ENCODE peak calls at places on chromosomes 5 and 9, in seven cellular contexts. F, U, A, B, X, K and T are unnamed samples. For H3K9me3, the result is how much of the 10 kb centered on the place peaks cover.

GRCh38 chr5:173910215-173910614 is 22.1 kb downstream of the CPEB4 start:
- DNase-seq in F (no peak), U (no peak), A (no peak), B (no peak), X (no peak), K (no peak), T (no peak)

GRCh38 chr5:3428355-3428754 is 167.3 kb upstream of the IRX1 start:
- DNase-seq in F (no peak), U (no peak), A (no peak), B (no peak), X (no peak), K (no peak), T (no peak)

GRCh38 chr5:59036274-59036961 is 453.5 kb downstream of the RAB3C start:
- DNase-seq in F (no peak), U (peak), A (no peak), B (no peak), X (peak), K (peak), T (peak)

GRCh38 chr5:127029513-127030258 is 672 bp downstream of the MARCHF3 start:
- DNase-seq in F (peak), U (peak), A (peak), B (peak), X (peak), K (peak), T (peak)

GRCh38 chr5:150609843-150610584 is 30.4 kb upstream of the SYNPO start:
- DNase-seq in F (peak), U (peak), A (no peak), B (peak), X (no peak), K (no peak), T (peak)

GRCh38 chr9:72599874-72600534 is 78.6 kb downstream of the TMC1 start:
- DNase-seq in F (no peak), U (no peak), A (no peak), B (no peak), X (no peak), K (no peak), T (no peak)

GRCh38 chr9:77710965-77711657 is 63.0 kb upstream of the GNA14 start:
- DNase-seq in F (no peak), U (no peak), A (no peak), B (no peak), X (no peak), K (no peak), T (no peak)

GRCh38 chr5:151320481-151320880 is 16.9 kb upstream of the SLC36A3 start:
- DNase-seq in F (no peak), U (no peak), A (no peak), B (no peak), X (no peak), K (no peak), T (no peak)

GRCh38 chr5:59765446-59765845 is 128.1 kb downstream of the PDE4D start:
- DNase-seq in F (no peak), U (no peak), A (no peak), B (no peak), X (no peak), K (no peak), T (no peak)

GRCh38 chr5:80516826-80517225 is 28.9 kb downstream of the FAM151B start:
- DNase-seq in F (no peak), U (no peak), A (no peak), B (no peak), X (peak), K (no peak), T (peak)

GRCh38 chr5:12162863-12163262 is 258.6 kb upstream of the CTNND2 start:
- DNase-seq in F (no peak), U (no peak), A (no peak), B (no peak), X (no peak), K (no peak), T (no peak)

GRCh38 chr5:125835293-125836172 is 587.7 kb upstream of the GRAMD2B start:
- DNase-seq in F (peak), U (no peak), A (peak), B (no peak), X (peak), K (no peak), T (peak)

GRCh38 chr5:142915840-142916424 is 145.8 kb downstream of the ARHGAP26 start:
- DNase-seq in F (no peak), U (no peak), A (no peak), B (no peak), X (peak), K (no peak), T (peak)

GRCh38 chr9:32581512-32582143 is 8.7 kb upstream of the NDUFB6 start:
- DNase-seq in F (no peak), U (no peak), A (peak), B (no peak), X (peak), K (peak), T (no peak)

GRCh38 chr9:133762488-133763271 is 24.5 kb upstream of the SARDH start:
- DNase-seq in F (no peak), U (peak), A (no peak), B (peak), X (no peak), K (no peak), T (no peak)

GRCh38 chr5:60184599-60184998 is 291.1 kb upstream of the PDE4D start:
- DNase-seq in F (no peak), U (no peak), A (no peak), B (no peak), X (no peak), K (no peak), T (no peak)

GRCh38 chr9:86948153-86948929 is 1.0 kb upstream of the GAS1 start:
- DNase-seq in F (peak), U (peak), A (peak), B (peak), X (peak), K (peak), T (peak)

GRCh38 chr5:176535101-176535654 is 2.0 kb downstream of the RNF44 start:
- DNase-seq in F (no peak), U (no peak), A (no peak), B (peak), X (peak), K (peak), T (peak)

GRCh38 chr5:151270599-151270998 is 17.6 kb downstream of the GM2A start:
- DNase-seq in F (no peak), U (no peak), A (no peak), B (no peak), X (no peak), K (no peak), T (no peak)

GRCh38 chr9:98922721-98923435 is 20.8 kb upstream of the COL15A1 start:
- DNase-seq in F (no peak), U (no peak), A (no peak), B (no peak), X (no peak), K (no peak), T (no peak)

GRCh38 chr9:79700607-79701330 is 129.0 kb downstream of the TLE4 start:
- DNase-seq in F (no peak), U (no peak), A (no peak), B (no peak), X (no peak), K (no peak), T (no peak)

GRCh38 chr9:100020121-100020780 is 78.5 kb downstream of the ERP44 start:
- DNase-seq in F (no peak), U (no peak), A (no peak), B (no peak), X (no peak), K (no peak), T (no peak)

GRCh38 chr9:138082918-138083636 is 205.5 kb downstream of the CACNA1B start:
- DNase-seq in F (no peak), U (peak), A (no peak), B (peak), X (no peak), K (no peak), T (no peak)
- H3K9me3 ChIP-seq in F (under half), U (under half), A (under half), B (under half), X (under half), K (under half), T (under half)

GRCh38 chr5:2335727-2336515 is 415.6 kb downstream of the IRX2 start:
- DNase-seq in F (no peak), U (no peak), A (no peak), B (no peak), X (no peak), K (no peak), T (no peak)
- H3K9me3 ChIP-seq in F (under half), U (under half), A (under half), B (under half), X (under half), K (under half), T (under half)

GRCh38 chr5:77630246-77631165 is 8.0 kb downstream of the OTP start:
- DNase-seq in F (peak), U (no peak), A (no peak), B (peak), X (peak), K (peak), T (peak)
- H3K9me3 ChIP-seq in F (under half), U (under half), A (under half), B (under half), X (under half), K (under half), T (under half)

DNA sequence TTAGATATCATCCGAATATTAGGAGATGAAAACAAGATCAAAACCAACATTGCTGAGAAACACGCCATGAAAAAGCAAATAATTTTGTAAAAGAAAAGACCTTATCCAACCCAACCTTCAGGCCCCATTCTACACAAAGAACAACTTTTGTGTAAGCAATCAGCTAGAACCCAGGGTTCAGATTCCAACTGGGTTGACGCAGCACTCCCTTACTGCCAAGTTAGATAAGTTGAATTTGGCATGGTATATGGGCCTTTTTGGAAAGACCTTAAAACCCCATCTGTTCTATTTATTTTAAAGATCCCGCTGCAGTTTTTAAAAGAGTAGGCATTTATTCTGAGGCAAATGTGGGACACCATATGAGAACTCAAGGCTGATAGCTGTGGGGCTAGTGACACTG is 2033.8 kb upstream of the WWC1 start:
- DNase-seq in F (no peak), U (no peak), A (no peak), B (no peak), X (no peak), K (no peak), T (no peak)
- H3K9me3 ChIP-seq in F (under half), U (under half), A (under half), B (under half), X (under half), K (under half), T (under half)

DNA sequence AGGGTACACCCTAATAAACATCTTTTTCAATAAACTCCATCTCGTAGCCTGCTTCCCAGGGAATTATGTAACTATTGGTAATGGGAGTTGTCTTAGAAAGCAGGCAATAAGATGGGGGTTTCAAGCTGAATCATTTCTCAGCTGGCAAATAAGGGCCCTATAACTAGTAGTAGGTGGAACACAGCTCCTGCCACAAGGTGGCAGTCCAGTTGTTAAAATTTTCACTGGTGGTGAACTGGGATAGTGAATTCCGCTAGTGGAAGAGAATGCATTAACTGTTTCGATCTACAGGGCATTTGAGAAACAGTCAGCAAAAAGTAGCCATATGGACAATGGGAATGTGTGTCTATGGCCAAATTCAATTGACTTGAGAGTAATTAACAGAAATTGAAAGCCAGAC is 27.7 kb downstream of the PCDHB15 start:
- DNase-seq in F (no peak), U (no peak), A (no peak), B (no peak), X (no peak), K (no peak), T (peak)
- H3K9me3 ChIP-seq in F (half or more), U (under half), A (under half), B (under half), X (under half), K (under half), T (under half)

GRCh38 chr5:5221731-5222130 is 81.6 kb downstream of the ADAMTS16 start:
- DNase-seq in F (no peak), U (no peak), A (no peak), B (no peak), X (no peak), K (no peak), T (no peak)

GRCh38 chr5:5217371-5217770 is 77.2 kb downstream of the ADAMTS16 start:
- DNase-seq in F (no peak), U (no peak), A (no peak), B (no peak), X (no peak), K (no peak), T (no peak)

GRCh38 chr5:5218396-5218795 is 78.3 kb downstream of the ADAMTS16 start:
- DNase-seq in F (no peak), U (no peak), A (no peak), B (peak), X (no peak), K (no peak), T (no peak)

GRCh38 chr5:5220896-5221295 is 80.8 kb downstream of the ADAMTS16 start:
- DNase-seq in F (no peak), U (no peak), A (no peak), B (no peak), X (no peak), K (no peak), T (no peak)

GRCh38 chr5:5219541-5219940 is 79.4 kb downstream of the ADAMTS16 start:
- DNase-seq in F (no peak), U (no peak), A (no peak), B (no peak), X (no peak), K (no peak), T (no peak)
- H3K9me3 ChIP-seq in F (under half), U (under half), A (under half), B (under half), X (under half), K (under half), T (under half)

GRCh38 chr5:179120421-179120861 is 60.3 kb downstream of the ZNF354C start:
- DNase-seq in F (no peak), U (peak), A (no peak), B (peak), X (no peak), K (no peak), T (no peak)

GRCh38 chr5:179122411-179123108 is 62.4 kb downstream of the ZNF354C start:
- DNase-seq in F (no peak), U (peak), A (no peak), B (peak), X (no peak), K (no peak), T (no peak)

GRCh38 chr5:179120951-179121666 is 60.9 kb downstream of the ZNF354C start:
- DNase-seq in F (no peak), U (peak), A (no peak), B (peak), X (no peak), K (no peak), T (no peak)

GRCh38 chr5:179123109-179123426 is 62.9 kb downstream of the ZNF354C start:
- DNase-seq in F (no peak), U (peak), A (no peak), B (peak), X (no peak), K (no peak), T (no peak)

GRCh38 chr5:179121667-179122111 is 61.5 kb downstream of the ZNF354C start:
- DNase-seq in F (no peak), U (peak), A (no peak), B (peak), X (no peak), K (no peak), T (no peak)
- H3K9me3 ChIP-seq in F (under half), U (under half), A (under half), B (under half), X (under half), K (under half), T (under half)